ENCODE peak calls at places on chromosomes 4 and X, in eight cellular contexts. P, U, K, W, F, H, R and G are unnamed samples.

GRCh38 chrX:104284407-104285000 is 29.8 kb upstream of the ESX1 start:
- DNase-seq in P (no peak), U (no peak), K (no peak), W (no peak), F (peak; percentile 73), H (no peak), R (no peak), G (no peak)

GRCh38 chr4:40032785-40033184 is 23.9 kb upstream of the N4BP2 start:
- DNase-seq in P (no peak), U (no peak), K (no peak), W (no peak), F (no peak), H (no peak), R (no peak), G (no peak)

GRCh38 chr4:8315343-8316250 is 46.0 kb downstream of the HTRA3 start:
- DNase-seq in P (peak; percentile 80), U (peak; percentile 57), K (peak; percentile 26), W (peak; percentile 15), F (peak; percentile 81), H (peak; percentile 89), R (peak; percentile 76), G (peak; percentile 76)

GRCh38 chr4:19831644-19832285 is 419.9 kb upstream of the SLIT2 start:
- DNase-seq in P (peak; percentile 62), U (no peak), K (no peak), W (no peak), F (peak; percentile 71), H (peak; percentile 86), R (no peak), G (peak; percentile 31)

GRCh38 chrX:149521438-149521837 is 16.3 kb upstream of the IDS start:
- DNase-seq in P (no peak), U (no peak), K (no peak), W (no peak), F (no peak), H (no peak), R (no peak), G (no peak)

GRCh38 chr4:128540122-128540521 is 252.5 kb upstream of the PGRMC2 start:
- DNase-seq in P (no peak), U (no peak), K (no peak), W (no peak), F (no peak), H (no peak), R (no peak), G (no peak)

GRCh38 chrX:103845165-103845653 is 13.2 kb upstream of the RAB9B start:
- DNase-seq in P (peak; percentile 80), U (peak; percentile 56), K (peak; percentile 72), W (peak; percentile 71), F (peak; percentile 85), H (peak; percentile 78), R (peak; percentile 67), G (peak; percentile 60)

GRCh38 chrX:109600114-109600710 is 24.8 kb downstream of the KCNE5 start:
- DNase-seq in P (no peak), U (no peak), K (no peak), W (no peak), F (peak; percentile 43), H (no peak), R (peak; percentile 69), G (no peak)

GRCh38 chrX:41003501-41004286 is 81.6 kb upstream of the USP9X start:
- DNase-seq in P (no peak), U (no peak), K (no peak), W (no peak), F (no peak), H (no peak), R (no peak), G (no peak)

GRCh38 chr4:148901075-148901705 is 459.0 kb upstream of the NR3C2 start:
- DNase-seq in P (no peak), U (no peak), K (no peak), W (no peak), F (no peak), H (no peak), R (no peak), G (no peak)

GRCh38 chrX:6440647-6441046 is 94.3 kb downstream of the VCX3A start:
- DNase-seq in P (no peak), U (no peak), K (no peak), W (no peak), F (no peak), H (no peak), R (no peak), G (no peak)

GRCh38 chr4:18689308-18689915 is 667.9 kb upstream of the LCORL start:
- DNase-seq in P (peak; percentile 76), U (peak; percentile 54), K (peak; percentile 68), W (peak; percentile 85), F (peak; percentile 40), H (peak; percentile 66), R (peak; percentile 61), G (peak; percentile 55)

GRCh38 chr4:11624370-11624769 is 195.7 kb upstream of the HS3ST1 start:
- DNase-seq in P (peak; percentile 60), U (no peak), K (no peak), W (no peak), F (no peak), H (no peak), R (no peak), G (peak; percentile 95)

GRCh38 chr4:20356565-20356964 is 104.9 kb downstream of the SLIT2 start:
- DNase-seq in P (no peak), U (no peak), K (no peak), W (no peak), F (peak; percentile 45), H (no peak), R (peak; percentile 79), G (no peak)

GRCh38 chrX:140710710-140711109 is 1.2 kb downstream of the LINC00632 start:
- DNase-seq in P (no peak), U (no peak), K (no peak), W (no peak), F (peak; percentile 15), H (no peak), R (no peak), G (no peak)

GRCh38 chrX:3599787-3600465 is 113.5 kb downstream of the PRKX start:
- DNase-seq in P (no peak), U (no peak), K (no peak), W (no peak), F (peak; percentile 24), H (no peak), R (no peak), G (no peak)

GRCh38 chrX:30612250-30612655 is 34.7 kb upstream of the TASL start:
- DNase-seq in P (peak; percentile 18), U (no peak), K (no peak), W (no peak), F (no peak), H (no peak), R (no peak), G (peak; percentile 80)

GRCh38 chr4:48093949-48094550 is 40.0 kb downstream of the TXK start:
- DNase-seq in P (peak; percentile 84), U (no peak), K (peak; percentile 68), W (no peak), F (peak; percentile 65), H (peak; percentile 7), R (peak; percentile 38), G (peak; percentile 88)

GRCh38 chr4:159515314-159516025 is 412.6 kb downstream of the RAPGEF2 start:
- DNase-seq in P (no peak), U (no peak), K (no peak), W (no peak), F (no peak), H (no peak), R (no peak), G (no peak)

GRCh38 chr4:167290684-167291083 is 56.4 kb upstream of the SPOCK3 start:
- DNase-seq in P (peak; percentile 42), U (no peak), K (no peak), W (no peak), F (peak; percentile 23), H (no peak), R (peak; percentile 29), G (peak; percentile 62)

GRCh38 chr4:128859887-128860774 is 50.6 kb downstream of the JADE1 start:
- DNase-seq in P (no peak), U (no peak), K (no peak), W (peak; percentile 2), F (peak; percentile 83), H (peak; percentile 96), R (peak; percentile 33), G (no peak)

GRCh38 chrX:28589048-28589447 is 1.8 kb downstream of the IL1RAPL1 start:
- DNase-seq in P (no peak), U (no peak), K (no peak), W (no peak), F (no peak), H (no peak), R (no peak), G (no peak)
- H3K4me3 ChIP-seq in P (no peak overlapping the region), U (no peak overlapping the region), K (peak overlapping the region; percentile 16), W (no peak overlapping the region), F (peak overlapping the region; percentile 57), H (peak overlapping the region; percentile 63), R (peak overlapping the region; percentile 81), G (no peak overlapping the region)

GRCh38 chr4:147381749-147382148 is 99.1 kb upstream of the EDNRA start:
- DNase-seq in P (peak; percentile 38), U (no peak), K (no peak), W (no peak), F (no peak), H (no peak), R (no peak), G (peak; percentile 68)

DNA sequence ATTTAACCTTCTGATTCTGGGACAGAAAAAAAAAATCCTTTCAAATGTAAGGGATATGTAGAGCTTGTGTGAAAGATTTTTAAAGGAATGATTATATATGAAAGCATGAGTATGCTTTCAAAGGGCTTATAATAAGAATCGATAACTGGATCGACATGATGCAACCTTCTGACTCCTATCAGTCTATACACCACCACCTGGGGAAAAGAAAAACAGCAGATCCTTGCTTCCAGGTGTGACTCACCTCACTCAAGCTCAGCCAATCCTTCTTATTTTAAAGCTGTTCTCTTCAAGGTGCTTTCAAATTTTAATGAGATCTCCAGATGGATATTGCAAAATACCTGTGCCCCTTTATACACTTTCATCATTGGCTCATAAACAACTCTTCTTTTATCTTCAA is 102.1 kb upstream of the EDNRA start:
- DNase-seq in P (peak; percentile 66), U (no peak), K (no peak), W (no peak), F (no peak), H (no peak), R (no peak), G (peak; percentile 71)
- TF ChIP-seq CTCF in P (peak; percentile 58), U (no peak), K (peak; percentile 30), W (no peak), F (no peak), H (no peak), R (no peak), G (peak; percentile 43)

GRCh38 chr4:2735869-2736268 is 20.3 kb downstream of the TNIP2 start:
- DNase-seq in P (no peak), U (no peak), K (no peak), W (no peak), F (no peak), H (no peak), R (no peak), G (no peak)
- H3K36me3 ChIP-seq in P (peaks cover 5% of the 10 kb centered on the region), U (no peaks in the 10 kb centered on the region), K (peaks cover 7% of the 10 kb centered on the region), W (no peaks in the 10 kb centered on the region), F (peaks cover 12% of the 10 kb centered on the region), H (peaks cover 26% of the 10 kb centered on the region), R (peaks cover 5% of the 10 kb centered on the region), G (peaks cover 9% of the 10 kb centered on the region)

DNA sequence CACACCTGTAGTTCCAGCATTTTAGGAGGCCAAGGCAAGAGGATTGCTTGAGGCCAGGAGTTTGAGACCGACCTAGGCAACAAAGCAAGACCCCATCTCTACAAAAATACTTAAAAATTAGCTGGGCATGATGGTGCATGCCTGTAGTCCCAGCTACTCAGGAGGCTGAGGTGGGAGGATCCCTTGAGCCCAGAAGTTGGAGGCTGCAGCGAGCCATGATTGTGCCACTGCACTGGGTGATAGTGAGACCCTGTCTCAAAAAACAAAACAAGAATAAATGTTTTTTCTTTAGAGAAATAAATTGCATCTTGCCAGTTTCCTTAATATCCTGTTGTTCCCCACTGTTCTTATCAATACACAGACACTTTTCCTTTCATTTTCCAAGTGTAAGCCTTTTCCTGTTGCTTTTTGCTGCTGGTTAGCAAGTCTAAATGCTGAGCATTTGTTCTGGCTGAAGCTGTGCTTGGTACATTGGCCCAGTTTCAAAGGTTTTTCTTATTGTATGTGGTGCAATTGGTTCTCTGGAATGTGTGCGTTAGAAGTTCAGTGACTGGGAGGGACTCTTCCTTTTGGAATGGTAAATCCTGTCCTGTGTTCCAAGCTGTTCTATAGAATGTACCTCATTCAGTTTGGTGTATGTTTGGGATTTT is 98.2 kb downstream of the AFF1 start:
- DNase-seq in P (peak; percentile 10), U (no peak), K (no peak), W (no peak), F (peak; percentile 82), H (peak; percentile 83), R (peak; percentile 59), G (peak; percentile 41)
- H3K4me3 ChIP-seq in P (no peak overlapping the region), U (no peak overlapping the region), K (peak overlapping the region; percentile 16), W (no peak overlapping the region), F (no peak overlapping the region), H (no peak overlapping the region), R (no peak overlapping the region), G (no peak overlapping the region)